ENCODE peak calls at places on chromosomes 1 and 21, in eight cellular contexts. R is fibroblast of mammary gland, P is fibroblast of pulmonary artery, X is HFF-Myc, H is cardiac muscle cell, G is WERI-Rb-1, N is psoas muscle, Q is kidney epithelial cell. C is an unnamed sample.

GRCh38 chr21:31386006-31386405 is 41.9 kb upstream of the TIAM1 start:
- DNase-seq in R (no peak), P (no peak), Q (no peak), H (no peak), N (no peak), G (no peak), X (no peak), C (no peak)

GRCh38 chr1:79711001-79711431 is 704.5 kb upstream of the ADGRL4 start:
- DNase-seq in N (no peak), R (peak), X (no peak), P (peak), Q (peak), G (no peak), H (no peak), C (peak)

GRCh38 chr1:183370399-183371058 is 47.7 kb downstream of the NMNAT2 start:
- DNase-seq in Q (no peak), R (no peak), G (no peak), P (no peak), X (no peak), H (peak), N (no peak), C (no peak)

GRCh38 chr1:26733982-26734381 is 38.2 kb downstream of the ARID1A start:
- DNase-seq in Q (no peak), X (no peak), N (no peak), P (peak), R (peak), H (no peak), G (no peak), C (peak)

GRCh38 chr1:98388431-98388830 is 273.1 kb upstream of the SNX7 start:
- DNase-seq in P (peak), N (no peak), Q (no peak), R (peak), H (no peak), X (peak), G (no peak), C (peak)

GRCh38 chr1:214927791-214928190 is 154.7 kb upstream of the KCNK2 start:
- DNase-seq in X (no peak), P (no peak), Q (no peak), N (no peak), H (no peak), G (no peak), R (no peak), C (no peak)

GRCh38 chr1:56200921-56201320 is 378.4 kb downstream of the PLPP3 start:
- DNase-seq in N (no peak), X (no peak), G (no peak), R (peak), H (no peak), P (no peak), Q (no peak), C (no peak)

GRCh38 chr1:110538082-110538481 is 19.1 kb upstream of the KCNA10 start:
- DNase-seq in Q (no peak), N (no peak), P (no peak), H (no peak), G (no peak), R (no peak), X (no peak), C (no peak)

GRCh38 chr1:93779540-93780121 is 98.0 kb upstream of the BCAR3 start:
- DNase-seq in G (no peak), N (no peak), X (peak), H (no peak), Q (peak), R (peak), P (peak), C (peak)

GRCh38 chr1:115210302-115210711 is 121.0 kb upstream of the TSPAN2 start:
- DNase-seq in H (no peak), G (no peak), P (no peak), R (peak), N (no peak), Q (no peak), X (peak), C (peak)

GRCh38 chr1:21904475-21904724 is 32.7 kb downstream of the HSPG2 start:
- DNase-seq in H (no peak), P (no peak), X (no peak), N (no peak), R (no peak), G (no peak), Q (no peak), C (no peak)

GRCh38 chr1:229853751-229854150 is 213.3 kb upstream of the GALNT2 start:
- DNase-seq in R (no peak), H (no peak), N (no peak), Q (no peak), G (no peak), P (no peak), X (no peak), C (no peak)

GRCh38 chr1:248886237-248886895 is 19.7 kb upstream of the PGBD2 start:
- DNase-seq in G (no peak), Q (no peak), P (peak), X (peak), N (no peak), R (peak), H (no peak), C (peak)

GRCh38 chr1:107523061-107523460 is 382.2 kb downstream of the NTNG1 start:
- DNase-seq in H (no peak), X (no peak), R (no peak), P (no peak), G (no peak), Q (no peak), N (no peak), C (no peak)

GRCh38 chr1:23582820-23583219 is 23.5 kb upstream of the ID3 start:
- DNase-seq in X (no peak), G (no peak), R (no peak), P (no peak), N (no peak), Q (no peak), H (no peak), C (no peak)

GRCh38 chr1:83508485-83509151 is 490.3 kb downstream of the TTLL7 start:
- DNase-seq in Q (no peak), G (no peak), R (peak), H (no peak), X (peak), P (peak), N (no peak), C (peak)

GRCh38 chr1:86773331-86774288 is 69.2 kb downstream of the SH3GLB1 start:
- DNase-seq in R (peak), X (no peak), P (no peak), N (no peak), G (no peak), Q (no peak), H (no peak), C (peak)

GRCh38 chr1:145706282-145706681 is 886 bp downstream of the PDZK1 start:
- DNase-seq in R (peak), H (no peak), N (no peak), Q (no peak), X (no peak), G (no peak), P (no peak), C (peak)

GRCh38 chr1:64478594-64479248 is 8.8 kb downstream of the CACHD1 start:
- DNase-seq in Q (no peak), R (no peak), G (no peak), H (no peak), X (no peak), N (no peak), P (no peak), C (peak)

GRCh38 chr1:156854634-156855033 is 4.3 kb downstream of the INSRR start:
- DNase-seq in G (no peak), X (no peak), Q (no peak), R (no peak), H (no peak), P (no peak), N (no peak), C (no peak)
- TF ChIP-seq CTCF in G (peak), X (no peak), Q (no peak), R (no peak), H (no peak), P (no peak), N (no peak), C (peak)

GRCh38 chr1:201468501-201468843 is 516 bp downstream of the PHLDA3 start:
- DNase-seq in N (peak), Q (no peak), X (no peak), H (peak), P (no peak), R (no peak), G (peak), C (no peak)

GRCh38 chr1:201468844-201469644 is at the start of gene PHLDA3:
- DNase-seq in X (no peak), Q (peak), P (peak), R (peak), N (peak), G (peak), H (peak), C (peak)

GRCh38 chr1:201469645-201470074 is 672 bp upstream of the PHLDA3 start:
- DNase-seq in X (no peak), Q (no peak), N (no peak), H (no peak), R (no peak), G (no peak), P (no peak), C (no peak)

GRCh38 chr1:201465698-201466290 is 3.2 kb downstream of the PHLDA3 start:
- DNase-seq in Q (no peak), R (no peak), H (no peak), N (no peak), P (no peak), X (no peak), G (no peak), C (no peak)

GRCh38 chr1:201466492-201466891 is 2.5 kb downstream of the PHLDA3 start:
- DNase-seq in P (no peak), H (no peak), G (no peak), R (peak), N (peak), Q (no peak), X (no peak), C (peak)
- H3K4me3 ChIP-seq in P (peak), H (no peak), G (no peak), R (peak), N (peak), Q (peak), X (peak), C (peak)

DNA sequence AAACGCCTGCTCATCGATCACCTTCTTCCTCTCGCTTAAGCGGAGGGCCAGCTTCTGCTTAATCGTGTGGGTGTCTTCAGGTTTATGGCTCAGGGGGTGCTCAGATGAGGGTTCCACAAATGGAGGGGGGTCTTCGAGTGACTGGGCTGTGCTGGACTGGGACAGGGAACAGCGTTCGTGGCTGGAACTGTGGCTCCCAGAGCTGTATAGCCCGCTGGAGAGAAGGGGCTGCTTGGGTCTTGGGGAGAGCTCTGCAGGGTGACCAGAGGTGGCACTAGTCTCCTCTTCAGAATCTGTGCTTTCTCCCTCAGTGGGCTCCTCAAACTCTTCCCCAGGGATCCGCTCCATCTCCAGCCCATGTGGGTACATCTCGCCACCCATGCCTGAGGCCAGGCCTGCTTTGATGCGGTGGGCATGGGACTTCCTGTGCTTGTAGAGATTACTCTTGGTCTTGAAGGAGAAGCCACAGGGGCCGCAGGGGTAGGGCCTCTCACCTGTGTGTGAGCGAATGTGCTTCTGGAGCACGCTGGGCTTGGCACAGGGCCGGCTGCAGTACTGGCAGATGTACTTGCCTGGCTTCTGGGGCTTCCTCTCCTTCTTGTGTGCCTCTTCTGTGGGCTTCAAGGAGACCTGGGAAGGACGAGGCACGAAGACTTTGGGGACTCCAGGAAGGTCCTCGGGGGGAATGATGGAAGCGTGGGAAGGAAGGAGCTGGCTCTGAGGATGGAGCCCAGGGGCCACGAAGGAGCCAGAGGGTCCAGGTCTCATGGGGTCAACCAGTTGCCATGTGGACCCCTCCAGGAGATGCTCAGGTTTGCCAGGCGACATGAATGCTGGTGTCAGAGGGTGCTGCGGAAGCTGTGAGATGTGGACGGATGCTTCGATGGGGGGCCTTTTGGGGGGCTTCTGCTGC is 99.4 kb upstream of the EDN2 start:
- DNase-seq in R (no peak), P (no peak), N (no peak), X (no peak), H (no peak), Q (no peak), G (no peak), C (no peak)
- TF ChIP-seq CTCF in R (no peak), P (no peak), N (no peak), X (no peak), H (no peak), Q (no peak), G (peak), C (no peak)

DNA sequence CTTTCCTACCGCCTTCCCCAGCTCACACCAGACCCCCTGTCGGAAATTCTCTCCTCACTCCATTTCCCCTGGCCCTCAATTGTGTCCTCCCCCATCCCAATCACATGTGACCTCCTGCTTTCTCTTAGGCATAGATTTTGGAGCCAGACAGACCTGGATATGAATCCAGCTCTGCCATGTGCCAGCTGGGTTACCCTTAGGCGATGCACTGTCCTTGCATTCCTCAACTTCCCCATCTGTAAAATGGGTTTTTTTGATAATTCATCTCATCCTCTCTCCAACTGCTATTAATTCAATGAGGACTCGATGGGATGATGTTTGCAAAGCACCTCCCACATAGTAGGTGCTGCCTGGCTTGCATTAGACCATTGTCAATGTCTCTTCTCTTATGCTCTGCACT is 47.7 kb downstream of the TAS1R2 start:
- DNase-seq in Q (no peak), G (no peak), X (no peak), R (no peak), H (no peak), N (no peak), P (no peak), C (no peak)
- H3K4me3 ChIP-seq in Q (no peak), G (no peak), X (no peak), R (no peak), H (no peak), N (no peak), P (no peak), C (no peak)

GRCh38 chr1:34086561-34086960 is 78.5 kb downstream of the CSMD2 start:
- DNase-seq in N (no peak), X (no peak), G (no peak), R (no peak), Q (no peak), H (no peak), P (no peak), C (no peak)
- TF ChIP-seq CTCF in N (no peak), X (no peak), G (no peak), R (no peak), Q (no peak), H (no peak), P (no peak), C (no peak)

GRCh38 chr1:246632584-246633168 is 66.4 kb downstream of the CNST start:
- DNase-seq in P (peak), R (peak), H (no peak), N (no peak), Q (peak), X (peak), G (no peak), C (peak)
- H3K4me3 ChIP-seq in P (no peak), R (no peak), H (no peak), N (no peak), Q (no peak), X (no peak), G (no peak), C (no peak)

GRCh38 chr1:174726167-174726879 is 273.4 kb upstream of the CACYBP start:
- DNase-seq in G (no peak), N (no peak), P (peak), H (peak), Q (peak), X (no peak), R (peak), C (peak)
- TF ChIP-seq CTCF in G (no peak), N (peak), P (peak), H (peak), Q (peak), X (peak), R (peak), C (peak)

GRCh38 chr1:149916193-149916926 is 1.3 kb downstream of the SV2A start:
- DNase-seq in N (no peak), G (no peak), H (peak), R (no peak), X (no peak), P (no peak), Q (no peak), C (no peak)

GRCh38 chr1:149917590-149918144 is at the start of gene SV2A:
- DNase-seq in R (peak), H (peak), Q (no peak), G (peak), N (peak), X (no peak), P (peak), C (peak)

GRCh38 chr1:149914545-149914944 is 3.1 kb downstream of the SV2A start:
- DNase-seq in R (no peak), H (no peak), N (no peak), X (no peak), Q (no peak), P (no peak), G (no peak), C (no peak)

GRCh38 chr1:149915429-149916192 is 2.0 kb downstream of the SV2A start:
- DNase-seq in R (no peak), N (no peak), Q (no peak), G (peak), P (no peak), H (no peak), X (no peak), C (no peak)

DNA sequence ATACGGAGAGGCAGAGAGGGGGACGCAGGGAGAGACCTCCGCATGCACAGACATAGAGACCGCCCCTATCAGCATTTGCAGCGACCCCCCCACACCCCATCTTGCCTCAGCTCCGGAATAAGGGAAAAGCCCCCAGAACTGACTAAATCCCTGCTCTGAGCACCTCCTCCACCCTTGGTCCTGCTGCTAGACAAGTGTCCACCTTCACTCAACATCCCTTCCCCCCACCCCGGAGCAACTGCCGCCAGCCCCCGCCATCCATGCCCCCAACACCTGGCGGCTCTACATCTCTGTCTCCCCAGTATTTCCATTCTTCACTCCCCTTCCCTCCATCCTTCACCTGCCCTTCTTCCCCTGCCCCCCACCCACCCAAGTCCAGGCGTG is 725 bp downstream of the SV2A start:
- DNase-seq in R (no peak), P (no peak), Q (no peak), H (no peak), X (no peak), N (no peak), G (no peak), C (no peak)
- H3K4me3 ChIP-seq in R (peak), P (peak), Q (peak), H (peak), X (peak), N (peak), G (peak), C (peak)